ENCODE peak calls at places on chromosomes 11 and 22, in ten cellular contexts. One of them, this sample, is unnamed.

GRCh38 chr11:1087961-1088926 is 13.6 kb downstream of the MUC2 start:
- DNase-seq in H9: peak; percentile 69
- DNase-seq in iris pigment epithelial cell: no peak
- DNase-seq in small intestine: peak; percentile 39
- DNase-seq in pulmonary artery endothelial cell: no peak
- DNase-seq in astrocyte of the spinal cord: no peak
- DNase-seq in EL: no peak
- DNase-seq in activated CD4-positive, alpha-beta T cell treated with anti-CD3 and anti-CD28 coated beads for 48 hours: peak; percentile 22
- DNase-seq in stimulated activated CD4-positive, alpha-beta T cell treated with anti-CD3 and anti-CD28 coated beads, Interleukin-4, amount 100 ng/mL, for 48 hours: no peak
- DNase-seq in HFF-Myc: no peak
- DNase-seq in this sample: no peak

GRCh38 chr11:103234974-103235373 is 125.7 kb downstream of the DYNC2H1 start:
- DNase-seq in H9: no peak
- DNase-seq in iris pigment epithelial cell: peak; percentile 78
- DNase-seq in small intestine: no peak
- DNase-seq in pulmonary artery endothelial cell: no peak
- DNase-seq in astrocyte of the spinal cord: peak; percentile 14
- DNase-seq in EL: peak; percentile 49
- DNase-seq in activated CD4-positive, alpha-beta T cell treated with anti-CD3 and anti-CD28 coated beads for 48 hours: no peak
- DNase-seq in stimulated activated CD4-positive, alpha-beta T cell treated with anti-CD3 and anti-CD28 coated beads, Interleukin-4, amount 100 ng/mL, for 48 hours: no peak
- DNase-seq in HFF-Myc: peak; percentile 48
- DNase-seq in this sample: no peak

GRCh38 chr11:105862736-105863367 is 159.2 kb downstream of the MSANTD4 start:
- DNase-seq in H9: no peak
- DNase-seq in iris pigment epithelial cell: peak; percentile 67
- DNase-seq in small intestine: peak; percentile 49
- DNase-seq in pulmonary artery endothelial cell: peak; percentile 7
- DNase-seq in astrocyte of the spinal cord: peak; percentile 65
- DNase-seq in EL: peak; percentile 43
- DNase-seq in activated CD4-positive, alpha-beta T cell treated with anti-CD3 and anti-CD28 coated beads for 48 hours: no peak
- DNase-seq in stimulated activated CD4-positive, alpha-beta T cell treated with anti-CD3 and anti-CD28 coated beads, Interleukin-4, amount 100 ng/mL, for 48 hours: no peak
- DNase-seq in HFF-Myc: peak; percentile 57
- DNase-seq in this sample: peak; percentile 42

GRCh38 chr11:69912911-69913451 is 93.8 kb upstream of the FGF3 start:
- DNase-seq in H9: peak; percentile 46
- DNase-seq in iris pigment epithelial cell: peak; percentile 30
- DNase-seq in small intestine: peak; percentile 55
- DNase-seq in pulmonary artery endothelial cell: no peak
- DNase-seq in astrocyte of the spinal cord: no peak
- DNase-seq in EL: peak; percentile 25
- DNase-seq in activated CD4-positive, alpha-beta T cell treated with anti-CD3 and anti-CD28 coated beads for 48 hours: peak; percentile 28
- DNase-seq in stimulated activated CD4-positive, alpha-beta T cell treated with anti-CD3 and anti-CD28 coated beads, Interleukin-4, amount 100 ng/mL, for 48 hours: no peak
- DNase-seq in HFF-Myc: no peak
- DNase-seq in this sample: no peak

GRCh38 chr22:17121235-17122195 is at the start of gene TMEM121B:
- DNase-seq in H9: peak; percentile 95
- DNase-seq in iris pigment epithelial cell: peak; percentile 41
- DNase-seq in small intestine: peak; percentile 31
- DNase-seq in pulmonary artery endothelial cell: peak; percentile 7
- DNase-seq in astrocyte of the spinal cord: peak; percentile 39
- DNase-seq in EL: peak; percentile 69
- DNase-seq in activated CD4-positive, alpha-beta T cell treated with anti-CD3 and anti-CD28 coated beads for 48 hours: peak; percentile 56
- DNase-seq in stimulated activated CD4-positive, alpha-beta T cell treated with anti-CD3 and anti-CD28 coated beads, Interleukin-4, amount 100 ng/mL, for 48 hours: no peak
- DNase-seq in HFF-Myc: no peak
- DNase-seq in this sample: no peak

GRCh38 chr11:93530468-93530826 is 12.7 kb downstream of the SMCO4 start:
- DNase-seq in H9: no peak
- DNase-seq in iris pigment epithelial cell: no peak
- DNase-seq in small intestine: no peak
- DNase-seq in pulmonary artery endothelial cell: no peak
- DNase-seq in astrocyte of the spinal cord: no peak
- DNase-seq in EL: no peak
- DNase-seq in activated CD4-positive, alpha-beta T cell treated with anti-CD3 and anti-CD28 coated beads for 48 hours: no peak
- DNase-seq in stimulated activated CD4-positive, alpha-beta T cell treated with anti-CD3 and anti-CD28 coated beads, Interleukin-4, amount 100 ng/mL, for 48 hours: no peak
- DNase-seq in HFF-Myc: no peak
- DNase-seq in this sample: no peak

GRCh38 chr11:47162426-47162825 is 14.3 kb downstream of the ARFGAP2 start:
- DNase-seq in H9: no peak
- DNase-seq in iris pigment epithelial cell: no peak
- DNase-seq in small intestine: no peak
- DNase-seq in pulmonary artery endothelial cell: no peak
- DNase-seq in astrocyte of the spinal cord: no peak
- DNase-seq in EL: no peak
- DNase-seq in activated CD4-positive, alpha-beta T cell treated with anti-CD3 and anti-CD28 coated beads for 48 hours: no peak
- DNase-seq in stimulated activated CD4-positive, alpha-beta T cell treated with anti-CD3 and anti-CD28 coated beads, Interleukin-4, amount 100 ng/mL, for 48 hours: no peak
- DNase-seq in HFF-Myc: no peak
- DNase-seq in this sample: no peak

GRCh38 chr22:23066200-23067022 is 3.9 kb upstream of the GNAZ start:
- DNase-seq in H9: no peak
- DNase-seq in iris pigment epithelial cell: no peak
- DNase-seq in small intestine: no peak
- DNase-seq in pulmonary artery endothelial cell: no peak
- DNase-seq in astrocyte of the spinal cord: no peak
- DNase-seq in EL: no peak
- DNase-seq in activated CD4-positive, alpha-beta T cell treated with anti-CD3 and anti-CD28 coated beads for 48 hours: peak; percentile 0
- DNase-seq in stimulated activated CD4-positive, alpha-beta T cell treated with anti-CD3 and anti-CD28 coated beads, Interleukin-4, amount 100 ng/mL, for 48 hours: no peak
- DNase-seq in HFF-Myc: no peak
- DNase-seq in this sample: no peak

GRCh38 chr22:35152316-35152715 is 86.4 kb downstream of the ISX start:
- DNase-seq in H9: peak; percentile 41
- DNase-seq in iris pigment epithelial cell: no peak
- DNase-seq in small intestine: no peak
- DNase-seq in pulmonary artery endothelial cell: no peak
- DNase-seq in astrocyte of the spinal cord: no peak
- DNase-seq in EL: no peak
- DNase-seq in activated CD4-positive, alpha-beta T cell treated with anti-CD3 and anti-CD28 coated beads for 48 hours: no peak
- DNase-seq in stimulated activated CD4-positive, alpha-beta T cell treated with anti-CD3 and anti-CD28 coated beads, Interleukin-4, amount 100 ng/mL, for 48 hours: no peak
- DNase-seq in HFF-Myc: no peak
- DNase-seq in this sample: no peak

GRCh38 chr11:116540645-116541044 is 232.1 kb downstream of the BUD13 start:
- DNase-seq in H9: no peak
- DNase-seq in iris pigment epithelial cell: no peak
- DNase-seq in small intestine: no peak
- DNase-seq in pulmonary artery endothelial cell: no peak
- DNase-seq in astrocyte of the spinal cord: no peak
- DNase-seq in EL: no peak
- DNase-seq in activated CD4-positive, alpha-beta T cell treated with anti-CD3 and anti-CD28 coated beads for 48 hours: no peak
- DNase-seq in stimulated activated CD4-positive, alpha-beta T cell treated with anti-CD3 and anti-CD28 coated beads, Interleukin-4, amount 100 ng/mL, for 48 hours: no peak
- DNase-seq in HFF-Myc: no peak
- DNase-seq in this sample: no peak

GRCh38 chr22:27790396-27791216 is 10.9 kb downstream of the MN1 start:
- DNase-seq in H9: no peak
- DNase-seq in iris pigment epithelial cell: no peak
- DNase-seq in small intestine: no peak
- DNase-seq in pulmonary artery endothelial cell: no peak
- DNase-seq in astrocyte of the spinal cord: no peak
- DNase-seq in EL: no peak
- DNase-seq in activated CD4-positive, alpha-beta T cell treated with anti-CD3 and anti-CD28 coated beads for 48 hours: no peak
- DNase-seq in stimulated activated CD4-positive, alpha-beta T cell treated with anti-CD3 and anti-CD28 coated beads, Interleukin-4, amount 100 ng/mL, for 48 hours: no peak
- DNase-seq in HFF-Myc: no peak
- DNase-seq in this sample: no peak

GRCh38 chr11:36684840-36685800 is 87.1 kb upstream of the RAG2 start:
- DNase-seq in H9: no peak
- DNase-seq in iris pigment epithelial cell: no peak
- DNase-seq in small intestine: no peak
- DNase-seq in pulmonary artery endothelial cell: no peak
- DNase-seq in astrocyte of the spinal cord: no peak
- DNase-seq in EL: no peak
- DNase-seq in activated CD4-positive, alpha-beta T cell treated with anti-CD3 and anti-CD28 coated beads for 48 hours: peak; percentile 47
- DNase-seq in stimulated activated CD4-positive, alpha-beta T cell treated with anti-CD3 and anti-CD28 coated beads, Interleukin-4, amount 100 ng/mL, for 48 hours: no peak
- DNase-seq in HFF-Myc: no peak
- DNase-seq in this sample: no peak

GRCh38 chr11:61337706-61338268 is 4.8 kb downstream of the TKFC start:
- DNase-seq in H9: no peak
- DNase-seq in iris pigment epithelial cell: no peak
- DNase-seq in small intestine: no peak
- DNase-seq in pulmonary artery endothelial cell: no peak
- DNase-seq in astrocyte of the spinal cord: no peak
- DNase-seq in EL: no peak
- DNase-seq in activated CD4-positive, alpha-beta T cell treated with anti-CD3 and anti-CD28 coated beads for 48 hours: no peak
- DNase-seq in stimulated activated CD4-positive, alpha-beta T cell treated with anti-CD3 and anti-CD28 coated beads, Interleukin-4, amount 100 ng/mL, for 48 hours: no peak
- DNase-seq in HFF-Myc: no peak
- DNase-seq in this sample: no peak

This sample was measured in glomerular endothelial cell.